ENCODE peak calls at places on chromosomes 6 and 20, in nine cellular contexts. Z, O, V, F, C, Q, K, E and X are unnamed samples.

GRCh38 chr6:26553739-26554668 is 15.8 kb downstream of the HMGN4 start:
- DNase-seq in Z (peak), O (peak), V (peak), F (peak), C (peak), Q (peak), K (peak), E (peak), X (peak)

GRCh38 chr20:38143646-38144554 is 21.2 kb downstream of the TGM2 start:
- DNase-seq in Z (no peak), O (no peak), V (no peak), F (no peak), C (no peak), Q (no peak), K (no peak), E (peak), X (no peak)

GRCh38 chr6:21271431-21272155 is 322.0 kb upstream of the SOX4 start:
- DNase-seq in Z (no peak), O (no peak), V (peak), F (no peak), C (no peak), Q (no peak), K (no peak), E (no peak), X (no peak)

GRCh38 chr6:71979911-71980310 is 93.6 kb downstream of the RIMS1 start:
- DNase-seq in Z (no peak), O (no peak), V (no peak), F (no peak), C (no peak), Q (no peak), K (no peak), E (no peak), X (no peak)

GRCh38 chr6:139591075-139591474 is 216.6 kb upstream of the CITED2 start:
- DNase-seq in Z (no peak), O (no peak), V (no peak), F (no peak), C (no peak), Q (no peak), K (no peak), E (no peak), X (no peak)

GRCh38 chr20:38132910-38133501 is 32.1 kb downstream of the TGM2 start:
- DNase-seq in Z (no peak), O (no peak), V (no peak), F (peak), C (no peak), Q (no peak), K (no peak), E (no peak), X (no peak)

GRCh38 chr6:112979830-112980229 is 632.7 kb downstream of the RFPL4B start:
- DNase-seq in Z (no peak), O (no peak), V (no peak), F (no peak), C (no peak), Q (no peak), K (no peak), E (peak), X (no peak)

GRCh38 chr6:110646951-110647910 is 168.0 kb downstream of the CDK19 start:
- DNase-seq in Z (no peak), O (no peak), V (no peak), F (no peak), C (no peak), Q (no peak), K (no peak), E (no peak), X (no peak)

GRCh38 chr6:27865952-27866369 is 46.2 kb downstream of the OR2B2 start:
- DNase-seq in Z (peak), O (no peak), V (no peak), F (no peak), C (peak), Q (peak), K (no peak), E (no peak), X (peak)

GRCh38 chr20:63736893-63737689 is 627 bp downstream of the LIME1 start:
- DNase-seq in Z (peak), O (no peak), V (peak), F (peak), C (peak), Q (no peak), K (no peak), E (no peak), X (peak)

GRCh38 chr6:16840291-16840690 is 79.0 kb upstream of the ATXN1 start:
- DNase-seq in Z (no peak), O (no peak), V (no peak), F (no peak), C (no peak), Q (no peak), K (no peak), E (no peak), X (peak)

GRCh38 chr20:63850689-63851547 is 10.4 kb upstream of the ABHD16B start:
- DNase-seq in Z (no peak), O (no peak), V (no peak), F (peak), C (no peak), Q (no peak), K (no peak), E (no peak), X (peak)

GRCh38 chr6:136059308-136059707 is 190.8 kb downstream of the MTFR2 start:
- DNase-seq in Z (no peak), O (no peak), V (no peak), F (no peak), C (no peak), Q (no peak), K (no peak), E (no peak), X (no peak)

GRCh38 chr20:36575066-36575743 is 1.8 kb downstream of the TGIF2 start:
- DNase-seq in Z (no peak), O (no peak), V (peak), F (peak), C (peak), Q (peak), K (no peak), E (peak), X (peak)

GRCh38 chr20:36572701-36573102 is 695 bp upstream of the TGIF2 start:
- DNase-seq in Z (peak), O (no peak), V (no peak), F (no peak), C (peak), Q (no peak), K (no peak), E (peak), X (peak)

GRCh38 chr20:36573798-36574277 is 441 bp downstream of the TGIF2 start:
- DNase-seq in Z (no peak), O (peak), V (no peak), F (no peak), C (peak), Q (no peak), K (no peak), E (no peak), X (peak)

GRCh38 chr20:36573103-36573797 is at the start of gene TGIF2:
- DNase-seq in Z (peak), O (peak), V (peak), F (peak), C (peak), Q (peak), K (peak), E (peak), X (peak)

DNA sequence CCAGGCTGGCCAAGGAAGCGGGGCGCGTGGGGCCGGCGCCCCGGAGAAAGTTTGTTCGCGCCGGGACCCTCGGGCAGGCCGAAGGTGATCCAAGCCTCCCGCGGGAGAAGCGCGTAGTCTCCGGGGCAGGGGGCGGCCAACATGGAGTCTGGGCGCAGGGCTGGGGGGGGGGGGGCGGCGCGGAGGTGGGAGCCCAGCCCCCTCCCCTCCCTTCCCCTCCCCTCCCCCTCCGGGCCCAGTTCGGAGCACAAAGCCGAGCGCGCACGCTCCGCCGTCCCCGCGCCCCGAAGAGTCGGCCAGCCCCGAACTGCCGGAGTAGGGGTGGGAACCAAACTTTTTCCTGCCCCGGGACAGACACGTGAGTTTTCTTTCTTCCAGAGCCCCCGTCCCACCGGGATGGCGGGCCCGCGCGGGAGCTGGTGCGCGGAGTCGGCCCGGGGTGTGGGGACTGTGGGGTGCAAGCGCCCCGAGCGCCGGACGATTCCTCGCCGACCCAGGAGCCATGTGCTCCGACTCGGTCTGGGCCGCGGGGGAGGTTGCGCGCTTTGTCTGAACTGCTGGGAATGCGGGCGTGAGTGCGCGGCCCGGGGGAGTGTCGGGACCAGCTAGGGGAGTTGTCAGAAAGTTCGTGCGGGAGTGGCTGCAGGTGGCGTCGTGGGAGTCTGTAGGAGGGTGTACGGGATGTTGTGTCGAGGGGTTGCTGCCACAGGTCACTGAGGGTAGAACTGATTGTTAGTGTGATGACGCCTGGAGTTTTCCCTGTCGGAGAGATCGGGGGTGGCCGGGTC is 1.1 kb downstream of the TGIF2 start:
- DNase-seq in Z (peak), O (peak), V (peak), F (peak), C (peak), Q (peak), K (no peak), E (peak), X (peak)
- TF ChIP-seq CTCF in Z (no peak), O (no peak), V (no peak), F (no peak), C (no peak), Q (no peak), K (no peak), E (no peak), X (no peak)

GRCh38 chr6:164928041-164928321 is 381.4 kb downstream of the C6orf118 start:
- DNase-seq in Z (no peak), O (no peak), V (no peak), F (no peak), C (no peak), Q (no peak), K (no peak), E (no peak), X (no peak)

GRCh38 chr6:164926686-164927085 is 382.7 kb downstream of the C6orf118 start:
- DNase-seq in Z (no peak), O (no peak), V (no peak), F (no peak), C (no peak), Q (no peak), K (no peak), E (no peak), X (no peak)

GRCh38 chr6:164928366-164929154 is 380.8 kb downstream of the C6orf118 start:
- DNase-seq in Z (no peak), O (no peak), V (peak), F (no peak), C (no peak), Q (no peak), K (no peak), E (no peak), X (no peak)

GRCh38 chr6:164925681-164926530 is 383.5 kb downstream of the C6orf118 start:
- DNase-seq in Z (no peak), O (no peak), V (no peak), F (no peak), C (no peak), Q (no peak), K (no peak), E (no peak), X (no peak)

GRCh38 chr6:164927288-164928040 is 381.9 kb downstream of the C6orf118 start:
- DNase-seq in Z (peak), O (peak), V (peak), F (peak), C (peak), Q (peak), K (peak), E (peak), X (peak)
- TF ChIP-seq CTCF in Z (peak), O (peak), V (peak), F (peak), C (peak), Q (peak), K (peak), E (peak), X (peak)

GRCh38 chr6:111873178-111874029 is at the start of gene FYN:
- DNase-seq in Z (peak), O (peak), V (peak), F (peak), C (peak), Q (peak), K (peak), E (peak), X (peak)
- TF ChIP-seq CTCF in Z (no peak), O (peak), V (peak), F (peak), C (peak), Q (peak), K (no peak), E (peak), X (peak)

GRCh38 chr20:688809-689208 is 13.2 kb upstream of the SCRT2 start:
- DNase-seq in Z (no peak), O (no peak), V (peak), F (no peak), C (no peak), Q (peak), K (no peak), E (peak), X (no peak)
- TF ChIP-seq CTCF in Z (no peak), O (peak), V (peak), F (no peak), C (no peak), Q (peak), K (no peak), E (no peak), X (no peak)

GRCh38 chr6:36613200-36613995 is 19.2 kb downstream of the SRSF3 start:
- DNase-seq in Z (no peak), O (no peak), V (no peak), F (no peak), C (no peak), Q (no peak), K (no peak), E (no peak), X (no peak)

GRCh38 chr6:36621371-36621855 is 27.3 kb downstream of the SRSF3 start:
- DNase-seq in Z (no peak), O (no peak), V (peak), F (no peak), C (no peak), Q (no peak), K (no peak), E (no peak), X (no peak)

GRCh38 chr6:36615018-36615761 is 21.0 kb downstream of the SRSF3 start:
- DNase-seq in Z (peak), O (no peak), V (peak), F (no peak), C (peak), Q (peak), K (peak), E (peak), X (peak)

GRCh38 chr6:36618366-36619355 is 24.5 kb downstream of the SRSF3 start:
- DNase-seq in Z (no peak), O (no peak), V (no peak), F (no peak), C (no peak), Q (no peak), K (no peak), E (no peak), X (no peak)

GRCh38 chr6:36616888-36617521 is 22.8 kb downstream of the SRSF3 start:
- DNase-seq in Z (no peak), O (no peak), V (no peak), F (no peak), C (no peak), Q (no peak), K (peak), E (peak), X (peak)
- TF ChIP-seq CTCF in Z (no peak), O (no peak), V (no peak), F (no peak), C (no peak), Q (no peak), K (no peak), E (no peak), X (no peak)

DNA sequence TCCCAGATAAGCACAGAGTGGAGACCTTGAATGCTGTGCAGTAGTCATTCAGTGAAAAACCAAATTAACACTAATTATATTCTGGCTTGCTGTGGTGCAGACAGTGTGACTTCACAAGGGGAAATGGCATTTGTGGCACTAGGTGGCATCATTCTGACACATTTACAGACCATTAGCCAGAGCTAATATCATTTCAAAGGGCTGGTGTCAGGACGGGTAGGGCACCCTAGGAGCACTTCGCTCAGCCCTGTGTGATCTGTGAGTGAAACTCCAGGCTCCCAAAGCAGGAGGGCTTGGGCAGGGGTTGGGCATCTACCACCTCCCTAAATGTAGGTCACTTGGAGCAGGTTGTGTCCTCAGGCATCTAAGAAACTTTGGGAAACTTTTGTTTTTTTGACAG is 555.8 kb downstream of the PKHD1 start:
- DNase-seq in Z (no peak), O (no peak), V (no peak), F (no peak), C (no peak), Q (no peak), K (no peak), E (no peak), X (peak)
- TF ChIP-seq CTCF in Z (no peak), O (no peak), V (no peak), F (no peak), C (no peak), Q (no peak), K (no peak), E (no peak), X (no peak)

DNA sequence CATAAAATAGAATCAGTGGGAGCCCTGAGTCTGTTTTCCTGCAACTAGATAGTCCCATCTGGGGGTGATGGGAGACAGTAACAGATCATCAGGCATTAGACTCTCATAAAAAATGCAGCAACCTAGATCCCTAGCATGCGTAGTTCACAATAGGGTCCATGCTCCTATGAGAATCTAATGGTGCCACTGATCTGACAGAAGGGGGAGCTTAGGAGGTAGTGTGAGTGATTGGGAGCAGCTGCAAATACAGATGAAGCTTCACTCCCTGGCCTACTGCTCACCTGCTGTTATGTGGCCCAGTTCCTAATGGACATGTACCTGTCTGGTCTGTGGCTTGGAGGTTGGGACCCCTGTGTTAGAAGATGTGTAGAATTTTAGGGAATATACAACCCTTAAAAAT is 904.5 kb upstream of the EPHA7 start:
- DNase-seq in Z (no peak), O (no peak), V (no peak), F (no peak), C (no peak), Q (no peak), K (no peak), E (no peak), X (peak)
- TF ChIP-seq CTCF in Z (no peak), O (no peak), V (no peak), F (no peak), C (no peak), Q (no peak), K (no peak), E (no peak), X (no peak)

GRCh38 chr20:9458075-9458818 is 56.1 kb upstream of the LAMP5 start:
- DNase-seq in Z (no peak), O (no peak), V (no peak), F (no peak), C (peak), Q (no peak), K (peak), E (peak), X (peak)
- TF ChIP-seq CTCF in Z (no peak), O (peak), V (peak), F (no peak), C (peak), Q (peak), K (peak), E (peak), X (peak)